ENCODE peak calls at places on chromosomes 16 and 17, in eight cellular contexts. One of them, this sample, is unnamed.

GRCh38 chr16:88345943-88346560 is 36.7 kb upstream of the ZNF469 start:
- DNase-seq in choroid plexus epithelial cell: no peak
- DNase-seq in BJ: no peak
- DNase-seq in hepatocyte: no peak
- DNase-seq in body of pancreas: no peak
- DNase-seq in AG04450: no peak
- DNase-seq in uterus: no peak
- DNase-seq in dorsolateral prefrontal cortex: no peak
- DNase-seq in this sample: no peak

GRCh38 chr17:37097162-37097561 is 148.4 kb downstream of the AATF start:
- DNase-seq in uterus: no peak
- DNase-seq in AG04450: no peak
- DNase-seq in BJ: no peak
- DNase-seq in hepatocyte: no peak
- DNase-seq in dorsolateral prefrontal cortex: no peak
- DNase-seq in choroid plexus epithelial cell: no peak
- DNase-seq in body of pancreas: no peak
- DNase-seq in this sample: no peak

GRCh38 chr16:85041184-85041928 is 13.8 kb downstream of the KIAA0513 start:
- DNase-seq in dorsolateral prefrontal cortex: no peak
- DNase-seq in hepatocyte: no peak
- DNase-seq in uterus: no peak
- DNase-seq in AG04450: no peak
- DNase-seq in body of pancreas: no peak
- DNase-seq in BJ: no peak
- DNase-seq in choroid plexus epithelial cell: no peak
- DNase-seq in this sample: no peak

GRCh38 chr16:67882374-67883145 is 2.1 kb upstream of the NRN1L start:
- DNase-seq in BJ: no peak
- DNase-seq in choroid plexus epithelial cell: no peak
- DNase-seq in AG04450: no peak
- DNase-seq in dorsolateral prefrontal cortex: peak
- DNase-seq in body of pancreas: peak
- DNase-seq in uterus: no peak
- DNase-seq in hepatocyte: no peak
- DNase-seq in this sample: no peak

GRCh38 chr17:56536766-56537165 is 56.7 kb upstream of the NOG start:
- DNase-seq in AG04450: no peak
- DNase-seq in choroid plexus epithelial cell: no peak
- DNase-seq in hepatocyte: no peak
- DNase-seq in body of pancreas: no peak
- DNase-seq in BJ: no peak
- DNase-seq in dorsolateral prefrontal cortex: no peak
- DNase-seq in uterus: no peak
- DNase-seq in this sample: no peak

GRCh38 chr17:27582696-27583095 is 48.3 kb upstream of the LGALS9 start:
- DNase-seq in uterus: no peak
- DNase-seq in choroid plexus epithelial cell: no peak
- DNase-seq in hepatocyte: no peak
- DNase-seq in AG04450: no peak
- DNase-seq in dorsolateral prefrontal cortex: no peak
- DNase-seq in body of pancreas: no peak
- DNase-seq in BJ: no peak
- DNase-seq in this sample: no peak

GRCh38 chr16:53829186-53829747 is 125.3 kb downstream of the FTO start:
- DNase-seq in uterus: no peak
- DNase-seq in hepatocyte: no peak
- DNase-seq in body of pancreas: no peak
- DNase-seq in BJ: no peak
- DNase-seq in AG04450: peak
- DNase-seq in dorsolateral prefrontal cortex: no peak
- DNase-seq in choroid plexus epithelial cell: peak
- DNase-seq in this sample: no peak

GRCh38 chr16:17836868-17837602 is 366.3 kb upstream of the XYLT1 start:
- DNase-seq in BJ: peak
- DNase-seq in uterus: no peak
- DNase-seq in body of pancreas: no peak
- DNase-seq in dorsolateral prefrontal cortex: peak
- DNase-seq in hepatocyte: peak
- DNase-seq in AG04450: peak
- DNase-seq in choroid plexus epithelial cell: peak
- DNase-seq in this sample: peak

GRCh38 chr16:73179671-73180370 is 131.9 kb upstream of the ZFHX3 start:
- DNase-seq in dorsolateral prefrontal cortex: no peak
- DNase-seq in body of pancreas: no peak
- DNase-seq in BJ: no peak
- DNase-seq in hepatocyte: no peak
- DNase-seq in uterus: peak
- DNase-seq in AG04450: no peak
- DNase-seq in choroid plexus epithelial cell: no peak
- DNase-seq in this sample: no peak

GRCh38 chr17:43171761-43172487 is 910 bp downstream of the NBR1 start:
- DNase-seq in uterus: peak
- DNase-seq in dorsolateral prefrontal cortex: peak
- DNase-seq in AG04450: peak
- DNase-seq in choroid plexus epithelial cell: peak
- DNase-seq in body of pancreas: peak
- DNase-seq in hepatocyte: peak
- DNase-seq in BJ: peak
- DNase-seq in this sample: peak

GRCh38 chr16:58336332-58337089 is 41.7 kb upstream of the PRSS54 start:
- DNase-seq in dorsolateral prefrontal cortex: peak
- DNase-seq in BJ: peak
- DNase-seq in body of pancreas: peak
- DNase-seq in AG04450: peak
- DNase-seq in uterus: peak
- DNase-seq in choroid plexus epithelial cell: peak
- DNase-seq in hepatocyte: peak
- DNase-seq in this sample: peak

DNA sequence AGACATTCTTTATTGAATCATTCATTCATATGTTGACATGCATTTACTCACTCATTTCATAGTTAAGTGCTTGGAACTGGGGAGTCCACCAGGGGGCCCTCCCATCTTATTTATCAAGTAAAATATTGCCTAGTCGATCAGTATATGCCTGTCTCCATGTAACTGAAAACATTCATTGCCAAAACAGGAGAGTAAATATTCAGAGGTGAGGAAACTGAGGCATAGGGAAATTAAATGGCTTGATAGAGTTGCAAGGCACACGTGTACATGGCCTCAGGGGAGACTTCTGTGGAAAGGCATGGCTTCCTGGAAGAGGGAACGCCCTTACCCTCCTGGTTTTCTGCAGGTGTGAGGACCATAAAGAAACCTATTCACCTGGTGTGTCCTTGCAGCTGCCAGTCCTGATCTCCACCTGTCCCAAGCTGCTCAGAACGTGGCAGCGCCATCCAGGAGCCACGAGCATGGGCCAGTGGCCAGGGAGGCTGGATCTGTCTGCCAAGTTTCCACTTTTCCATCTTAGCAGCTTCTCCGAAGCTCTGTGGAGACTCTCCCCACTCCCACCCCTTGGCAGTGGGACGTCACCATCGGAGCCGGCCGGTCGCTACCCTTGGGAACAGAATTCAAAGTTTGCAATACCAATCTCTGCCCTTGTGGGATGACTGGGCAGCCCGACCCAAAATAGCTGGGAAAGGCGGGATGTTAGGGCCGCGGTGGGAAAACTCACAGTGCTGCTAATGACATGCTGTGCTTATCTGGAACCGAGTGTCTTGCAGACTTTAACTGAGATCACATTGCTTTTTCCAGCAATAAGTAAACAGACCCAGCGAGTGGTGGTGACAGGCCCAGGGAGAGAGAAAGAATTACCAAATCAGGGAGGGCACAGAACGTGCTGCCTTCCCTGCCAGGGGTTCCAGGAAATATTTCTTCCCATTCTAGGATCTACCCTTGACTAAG is 4.1 kb upstream of the C1QTNF1 start:
- DNase-seq in body of pancreas: peak
- DNase-seq in dorsolateral prefrontal cortex: peak
- DNase-seq in choroid plexus epithelial cell: peak
- DNase-seq in uterus: peak
- DNase-seq in BJ: no peak
- DNase-seq in hepatocyte: peak
- DNase-seq in AG04450: peak
- DNase-seq in this sample: no peak
- TF ChIP-seq CTCF in body of pancreas: no peak
- TF ChIP-seq CTCF in dorsolateral prefrontal cortex: peak
- TF ChIP-seq CTCF in choroid plexus epithelial cell: peak
- TF ChIP-seq CTCF in uterus: peak
- TF ChIP-seq CTCF in BJ: peak
- TF ChIP-seq CTCF in hepatocyte: peak
- TF ChIP-seq CTCF in AG04450: peak
- TF ChIP-seq CTCF in this sample: peak

GRCh38 chr16:20614201-20615141 is 38.3 kb upstream of the ACSM2B start:
- DNase-seq in AG04450: no peak
- DNase-seq in choroid plexus epithelial cell: no peak
- DNase-seq in dorsolateral prefrontal cortex: no peak
- DNase-seq in uterus: no peak
- DNase-seq in body of pancreas: peak
- DNase-seq in hepatocyte: no peak
- DNase-seq in BJ: no peak
- DNase-seq in this sample: no peak
- H3K4me3 ChIP-seq in AG04450: no peak
- H3K4me3 ChIP-seq in choroid plexus epithelial cell: no peak
- H3K4me3 ChIP-seq in dorsolateral prefrontal cortex: no peak
- H3K4me3 ChIP-seq in uterus: no peak
- H3K4me3 ChIP-seq in body of pancreas: no peak
- H3K4me3 ChIP-seq in hepatocyte: no peak
- H3K4me3 ChIP-seq in BJ: no peak
- H3K4me3 ChIP-seq in this sample: no peak

DNA sequence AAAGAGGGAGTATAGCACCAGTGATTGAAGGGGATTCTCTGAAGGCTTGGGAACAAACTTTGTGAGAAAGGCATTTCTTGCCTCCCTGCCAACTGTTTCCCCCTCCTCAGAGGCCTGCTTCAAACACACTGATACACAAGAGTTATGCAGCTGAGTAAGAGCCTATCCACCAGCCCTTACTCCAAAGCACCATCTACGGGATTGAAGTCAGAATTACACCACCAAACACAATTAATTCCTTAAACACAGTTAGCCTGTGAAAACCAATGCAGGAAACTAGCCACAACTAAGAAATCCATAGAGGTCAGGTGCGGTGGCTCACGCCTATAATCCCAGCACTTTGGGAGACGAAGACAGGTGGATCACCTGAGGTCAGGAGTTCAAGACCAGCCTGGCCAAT is 138.3 kb downstream of the SHCBP1 start:
- DNase-seq in choroid plexus epithelial cell: no peak
- DNase-seq in hepatocyte: no peak
- DNase-seq in dorsolateral prefrontal cortex: no peak
- DNase-seq in AG04450: no peak
- DNase-seq in BJ: no peak
- DNase-seq in uterus: no peak
- DNase-seq in body of pancreas: no peak
- DNase-seq in this sample: no peak
- TF ChIP-seq CTCF in choroid plexus epithelial cell: no peak
- TF ChIP-seq CTCF in hepatocyte: no peak
- TF ChIP-seq CTCF in dorsolateral prefrontal cortex: no peak
- TF ChIP-seq CTCF in AG04450: no peak
- TF ChIP-seq CTCF in BJ: no peak
- TF ChIP-seq CTCF in uterus: no peak
- TF ChIP-seq CTCF in body of pancreas: no peak
- TF ChIP-seq CTCF in this sample: no peak

GRCh38 chr17:4788807-4789700 is at the start of gene GLTPD2:
- DNase-seq in hepatocyte: peak
- DNase-seq in uterus: no peak
- DNase-seq in dorsolateral prefrontal cortex: no peak
- DNase-seq in choroid plexus epithelial cell: no peak
- DNase-seq in BJ: no peak
- DNase-seq in body of pancreas: peak
- DNase-seq in AG04450: no peak
- DNase-seq in this sample: no peak
- H3K4me3 ChIP-seq in hepatocyte: peak
- H3K4me3 ChIP-seq in uterus: peak
- H3K4me3 ChIP-seq in dorsolateral prefrontal cortex: peak
- H3K4me3 ChIP-seq in choroid plexus epithelial cell: peak
- H3K4me3 ChIP-seq in BJ: peak
- H3K4me3 ChIP-seq in body of pancreas: peak
- H3K4me3 ChIP-seq in AG04450: peak
- H3K4me3 ChIP-seq in this sample: peak

GRCh38 chr16:77722315-77723107 is at the start of gene NUDT7:
- DNase-seq in uterus: peak
- DNase-seq in dorsolateral prefrontal cortex: peak
- DNase-seq in choroid plexus epithelial cell: peak
- DNase-seq in AG04450: peak
- DNase-seq in body of pancreas: peak
- DNase-seq in hepatocyte: peak
- DNase-seq in BJ: peak
- DNase-seq in this sample: peak

GRCh38 chr16:77729951-77730350 is 7.6 kb downstream of the NUDT7 start:
- DNase-seq in BJ: no peak
- DNase-seq in AG04450: no peak
- DNase-seq in uterus: no peak
- DNase-seq in dorsolateral prefrontal cortex: no peak
- DNase-seq in choroid plexus epithelial cell: no peak
- DNase-seq in hepatocyte: no peak
- DNase-seq in body of pancreas: no peak
- DNase-seq in this sample: no peak

GRCh38 chr16:77721752-77722314 is 481 bp upstream of the NUDT7 start:
- DNase-seq in uterus: no peak
- DNase-seq in body of pancreas: no peak
- DNase-seq in dorsolateral prefrontal cortex: no peak
- DNase-seq in choroid plexus epithelial cell: no peak
- DNase-seq in AG04450: no peak
- DNase-seq in hepatocyte: no peak
- DNase-seq in BJ: no peak
- DNase-seq in this sample: no peak

GRCh38 chr16:77723108-77723514 is 797 bp downstream of the NUDT7 start:
- DNase-seq in body of pancreas: peak
- DNase-seq in hepatocyte: peak
- DNase-seq in choroid plexus epithelial cell: peak
- DNase-seq in uterus: peak
- DNase-seq in AG04450: peak
- DNase-seq in BJ: no peak
- DNase-seq in dorsolateral prefrontal cortex: peak
- DNase-seq in this sample: peak

GRCh38 chr16:77724174-77724573 is 1.9 kb downstream of the NUDT7 start:
- DNase-seq in dorsolateral prefrontal cortex: no peak
- DNase-seq in body of pancreas: no peak
- DNase-seq in AG04450: no peak
- DNase-seq in uterus: no peak
- DNase-seq in hepatocyte: no peak
- DNase-seq in BJ: no peak
- DNase-seq in choroid plexus epithelial cell: no peak
- DNase-seq in this sample: no peak
- TF ChIP-seq CTCF in dorsolateral prefrontal cortex: no peak
- TF ChIP-seq CTCF in body of pancreas: no peak
- TF ChIP-seq CTCF in AG04450: no peak
- TF ChIP-seq CTCF in uterus: no peak
- TF ChIP-seq CTCF in hepatocyte: no peak
- TF ChIP-seq CTCF in BJ: no peak
- TF ChIP-seq CTCF in choroid plexus epithelial cell: no peak
- TF ChIP-seq CTCF in this sample: no peak

DNA sequence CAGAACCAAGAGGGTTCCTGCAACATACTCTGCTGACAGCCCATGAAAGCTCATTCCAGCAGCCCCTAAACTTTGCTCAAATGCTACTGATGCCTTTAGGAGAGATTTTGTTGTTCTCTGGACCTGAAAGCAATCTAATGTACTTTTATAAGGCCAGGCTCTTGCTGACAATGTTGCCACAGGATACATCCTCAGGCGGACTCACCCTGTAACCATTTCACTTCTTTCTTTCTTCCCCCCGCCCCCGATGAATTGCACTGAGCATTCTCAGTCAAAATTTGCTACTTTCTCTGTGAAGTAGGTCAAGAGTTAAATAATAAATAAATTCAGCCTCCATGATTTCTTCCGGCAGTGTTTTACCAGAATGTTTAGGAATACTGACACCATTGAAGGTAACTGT is 1.5 kb downstream of the GAS7 start:
- DNase-seq in BJ: no peak
- DNase-seq in AG04450: no peak
- DNase-seq in choroid plexus epithelial cell: no peak
- DNase-seq in dorsolateral prefrontal cortex: no peak
- DNase-seq in uterus: no peak
- DNase-seq in hepatocyte: no peak
- DNase-seq in body of pancreas: no peak
- DNase-seq in this sample: no peak
- H3K4me3 ChIP-seq in BJ: no peak
- H3K4me3 ChIP-seq in AG04450: peak
- H3K4me3 ChIP-seq in choroid plexus epithelial cell: peak
- H3K4me3 ChIP-seq in dorsolateral prefrontal cortex: peak
- H3K4me3 ChIP-seq in uterus: peak
- H3K4me3 ChIP-seq in hepatocyte: peak
- H3K4me3 ChIP-seq in body of pancreas: no peak
- H3K4me3 ChIP-seq in this sample: no peak